ENCODE peak calls at places on chromosomes 4 and X, in eight cellular contexts. Y is sigmoid colon, S is suprapubic skin, L is GM12878, J is stomach, K is transverse colon, A is esophagus muscularis mucosa, I is K562. P is an unnamed sample. For H3K4me1, the result is how much of the 10 kb centered on the place peaks cover.

GRCh38 chr4:110196871-110197420 is 1.5 kb downstream of the ELOVL6 start:
- DNase-seq in Y (peak), S (peak), L (no peak), J (peak), K (peak), A (no peak), I (peak), P (peak)

GRCh38 chr4:128385683-128386304 is 98.2 kb upstream of the PGRMC2 start:
- DNase-seq in Y (no peak), S (no peak), L (no peak), J (no peak), K (no peak), A (no peak), I (peak), P (no peak)

GRCh38 chrX:45134303-45134702 is 66.4 kb downstream of the DIPK2B start:
- DNase-seq in Y (no peak), S (no peak), L (no peak), J (no peak), K (no peak), A (no peak), I (peak), P (no peak)

GRCh38 chr4:7160951-7161440 is 31.3 kb upstream of the SORCS2 start:
- DNase-seq in Y (peak), S (peak), L (no peak), J (no peak), K (no peak), A (no peak), I (no peak), P (no peak)

GRCh38 chrX:51336584-51336983 is 4.0 kb downstream of the NUDT10 start:
- DNase-seq in Y (no peak), S (no peak), L (no peak), J (no peak), K (no peak), A (no peak), I (peak), P (no peak)

GRCh38 chr4:105060628-105061027 is 86.0 kb upstream of the TET2 start:
- DNase-seq in Y (no peak), S (no peak), L (peak), J (no peak), K (no peak), A (no peak), I (no peak), P (no peak)

GRCh38 chrX:11462136-11462535 is 168.9 kb downstream of the AMELX start:
- DNase-seq in Y (no peak), S (no peak), L (no peak), J (no peak), K (no peak), A (no peak), I (peak), P (no peak)

GRCh38 chrX:148588649-148589310 is 88.4 kb downstream of the AFF2 start:
- DNase-seq in Y (no peak), S (no peak), L (no peak), J (no peak), K (no peak), A (no peak), I (no peak), P (no peak)

GRCh38 chrX:45850775-45851433 is 650.2 kb upstream of the DIPK2B start:
- DNase-seq in Y (peak), S (no peak), L (no peak), J (peak), K (peak), A (no peak), I (no peak), P (peak)

GRCh38 chr4:4791299-4791798 is 68.1 kb upstream of the MSX1 start:
- DNase-seq in Y (no peak), S (peak), L (no peak), J (no peak), K (no peak), A (no peak), I (no peak), P (no peak)

GRCh38 chr4:7273741-7274297 is 81.5 kb downstream of the SORCS2 start:
- DNase-seq in Y (no peak), S (no peak), L (no peak), J (no peak), K (no peak), A (no peak), I (no peak), P (no peak)

GRCh38 chr4:27017623-27018022 is 157.0 kb downstream of the STIM2 start:
- DNase-seq in Y (no peak), S (no peak), L (no peak), J (no peak), K (no peak), A (no peak), I (no peak), P (peak)

GRCh38 chrX:48505481-48505880 is 3.3 kb upstream of the PORCN start:
- DNase-seq in Y (no peak), S (no peak), L (no peak), J (no peak), K (no peak), A (no peak), I (no peak), P (no peak)

GRCh38 chr4:151460434-151460833 is 51.5 kb downstream of the FHIP1A start:
- DNase-seq in Y (no peak), S (no peak), L (no peak), J (no peak), K (no peak), A (no peak), I (no peak), P (no peak)

GRCh38 chrX:22360129-22360528 is 87.4 kb downstream of the CBLL2 start:
- DNase-seq in Y (peak), S (no peak), L (no peak), J (no peak), K (no peak), A (no peak), I (no peak), P (no peak)

GRCh38 chrX:74234829-74235228 is 69.2 kb upstream of the ZCCHC13 start:
- DNase-seq in Y (no peak), S (no peak), L (no peak), J (no peak), K (no peak), A (no peak), I (no peak), P (no peak)

DNA sequence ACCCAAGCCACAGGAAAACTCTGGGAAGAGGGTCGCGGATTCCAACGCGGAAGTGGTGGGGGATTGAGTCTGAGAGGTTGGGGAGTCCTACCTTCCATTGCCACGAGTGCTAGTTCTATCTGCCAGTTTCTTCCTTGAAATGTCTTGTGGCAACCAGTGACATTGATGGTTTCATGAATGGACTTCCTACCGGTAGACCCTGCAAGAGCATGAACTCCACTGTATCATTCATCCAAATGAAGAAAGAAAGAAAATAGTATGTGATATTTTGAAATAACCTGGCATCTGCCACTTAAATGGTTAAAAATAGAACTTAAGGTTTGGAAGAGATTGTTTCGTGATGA is 1.1 kb upstream of the SLC10A7 start:
- DNase-seq in Y (no peak), S (no peak), L (no peak), J (no peak), K (no peak), A (no peak), I (peak), P (no peak)
- TF ChIP-seq POLR2AphosphoS5 in Y (no peak), S (no peak), L (no peak), J (no peak), K (no peak), A (no peak), I (no peak), P (no peak)

GRCh38 chrX:129781134-129782014 is 1.6 kb downstream of the SASH3 start:
- DNase-seq in Y (no peak), S (no peak), L (peak), J (peak), K (peak), A (no peak), I (no peak), P (no peak)
- TF ChIP-seq POLR2A in Y (no peak), S (no peak), L (peak), J (no peak), K (peak), A (no peak), I (no peak), P (no peak)

GRCh38 chrX:66676413-66676812 is 37.5 kb upstream of the EDA2R start:
- DNase-seq in Y (no peak), S (no peak), L (no peak), J (no peak), K (no peak), A (no peak), I (no peak), P (no peak)
- H3K4me1 ChIP-seq in Y (under half), S (under half), L (under half), J (under half), K (under half), A (under half), I (under half), P (under half)

GRCh38 chrX:132488092-132488749 is 617 bp downstream of the MBNL3 start:
- DNase-seq in Y (no peak), S (no peak), L (no peak), J (no peak), K (peak), A (no peak), I (no peak), P (peak)

GRCh38 chrX:132490086-132490419 is 1.2 kb upstream of the MBNL3 start:
- DNase-seq in Y (no peak), S (no peak), L (no peak), J (no peak), K (peak), A (no peak), I (no peak), P (no peak)

GRCh38 chrX:132488819-132489255 is at the start of gene MBNL3:
- DNase-seq in Y (peak), S (peak), L (no peak), J (peak), K (peak), A (no peak), I (no peak), P (peak)

GRCh38 chrX:132491191-132491590 is 2.4 kb upstream of the MBNL3 start:
- DNase-seq in Y (no peak), S (no peak), L (no peak), J (no peak), K (peak), A (no peak), I (no peak), P (no peak)

GRCh38 chrX:132489256-132490085 is 633 bp upstream of the MBNL3 start:
- DNase-seq in Y (peak), S (no peak), L (no peak), J (peak), K (peak), A (no peak), I (no peak), P (peak)
- TF ChIP-seq POLR2AphosphoS5 in Y (no peak), S (no peak), L (no peak), J (no peak), K (no peak), A (no peak), I (no peak), P (no peak)

GRCh38 chr4:3387943-3388348 is 53.8 kb upstream of the HGFAC start:
- DNase-seq in Y (peak), S (peak), L (no peak), J (peak), K (peak), A (peak), I (no peak), P (peak)
- TF ChIP-seq POLR2A in Y (no peak), S (no peak), L (no peak), J (no peak), K (no peak), A (no peak), I (no peak), P (peak)

DNA sequence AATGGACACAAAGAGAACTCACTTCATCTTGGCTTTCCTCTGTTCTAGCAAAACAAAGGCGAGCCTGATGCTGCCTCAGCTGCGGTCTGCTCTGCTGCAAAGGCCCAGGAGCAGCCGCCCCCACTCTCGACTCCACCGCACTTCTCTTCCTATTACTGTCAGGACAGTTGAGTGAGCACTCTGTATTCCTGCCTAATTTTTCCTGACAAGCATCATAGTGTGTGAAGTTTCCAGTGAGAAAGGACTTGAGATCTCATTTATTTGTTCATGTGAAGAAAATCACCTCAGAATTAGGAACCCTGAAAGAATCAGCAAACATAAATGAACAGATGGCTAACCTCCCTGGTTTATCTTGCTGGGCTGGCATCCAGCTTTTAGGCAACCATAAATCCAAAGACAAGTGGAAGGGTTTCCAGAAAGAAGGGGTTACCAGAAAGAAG is 15.6 kb downstream of the SCARB2 start:
- DNase-seq in Y (peak), S (no peak), L (no peak), J (no peak), K (peak), A (peak), I (peak), P (peak)
- H3K4me1 ChIP-seq in Y (half or more), S (half or more), L (half or more), J (half or more), K (half or more), A (half or more), I (under half), P (half or more)

DNA sequence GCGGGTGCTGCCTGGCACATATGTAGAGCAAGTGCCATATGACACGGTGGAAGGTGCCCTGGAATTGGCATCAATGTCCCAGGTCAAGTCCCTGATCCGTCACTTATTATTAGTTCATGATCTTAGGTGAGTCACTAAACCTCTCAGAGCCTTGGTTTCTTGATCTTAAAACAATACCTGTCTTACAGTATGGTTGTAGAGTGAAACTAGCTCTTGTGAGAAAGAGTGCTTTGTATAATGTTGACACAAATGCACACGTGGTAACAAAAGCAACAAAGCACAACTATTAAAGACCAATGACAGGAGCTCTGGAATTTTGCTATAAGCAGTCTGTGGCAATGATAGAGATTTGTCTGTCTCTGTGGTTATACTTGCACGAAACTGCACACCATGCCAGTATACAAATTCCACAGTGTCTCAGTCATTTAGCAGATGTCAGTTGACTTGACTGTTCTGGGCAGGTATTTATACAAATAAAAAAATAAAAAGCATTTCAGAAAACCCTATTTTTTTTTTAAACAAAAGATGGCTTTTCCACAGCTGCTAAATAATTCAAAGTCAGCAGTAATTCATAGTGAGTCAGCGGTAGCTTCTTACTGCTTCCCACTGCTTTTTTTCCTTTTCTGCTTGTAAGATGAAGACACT is 19.7 kb upstream of the ACSL1 start:
- DNase-seq in Y (no peak), S (no peak), L (no peak), J (no peak), K (no peak), A (no peak), I (no peak), P (peak)
- TF ChIP-seq POLR2AphosphoS5 in Y (no peak), S (no peak), L (no peak), J (no peak), K (no peak), A (no peak), I (no peak), P (peak)

GRCh38 chrX:16711219-16712115 is 1.0 kb downstream of the CTPS2 start:
- DNase-seq in Y (peak), S (no peak), L (no peak), J (no peak), K (no peak), A (no peak), I (peak), P (no peak)

GRCh38 chrX:16714504-16714903 is 2.0 kb upstream of the CTPS2 start:
- DNase-seq in Y (peak), S (no peak), L (no peak), J (no peak), K (no peak), A (no peak), I (no peak), P (no peak)

GRCh38 chrX:16712116-16712824 is at the start of gene CTPS2:
- DNase-seq in Y (peak), S (peak), L (no peak), J (peak), K (peak), A (no peak), I (peak), P (peak)

GRCh38 chrX:16708016-16708415 is 4.5 kb downstream of the CTPS2 start:
- DNase-seq in Y (no peak), S (no peak), L (no peak), J (no peak), K (no peak), A (no peak), I (no peak), P (no peak)

GRCh38 chrX:16712825-16713155 is 321 bp upstream of the CTPS2 start:
- DNase-seq in Y (no peak), S (no peak), L (no peak), J (no peak), K (no peak), A (no peak), I (no peak), P (no peak)
- TF ChIP-seq POLR2A in Y (no peak), S (no peak), L (no peak), J (no peak), K (no peak), A (no peak), I (no peak), P (no peak)